ENCODE peak calls at places on chromosomes 5 and 9, in eight cellular contexts. Y is MCF 10A; Z is left colon; V is activated gamma-delta T cell treated with Interleukin-2 at 50 U/mL for 16 hours; U is activated CD4-positive, CD25-positive, alpha-beta regulatory T cell; C is HT1080; A is WTC11; K is T1000. I is an unnamed sample.

GRCh38 chr5:158780656-158781237 is 319.0 kb downstream of the EBF1 start:
- DNase-seq in A (no peak), K (no peak), V (no peak), U (no peak), Y (no peak), Z (no peak), C (no peak), I (no peak)

GRCh38 chr5:131263648-131264452 is at the start of gene CDC42SE2:
- DNase-seq in V (peak; percentile 82), U (peak; percentile 83), A (peak; percentile 87), Y (peak; percentile 93), C (peak; percentile 76), K (peak; percentile 78), Z (peak; percentile 88), I (peak; percentile 68)

GRCh38 chr9:87214991-87215390 is 267.7 kb upstream of the GAS1 start:
- DNase-seq in V (no peak), Z (no peak), K (no peak), Y (no peak), A (no peak), U (no peak), C (no peak), I (no peak)

GRCh38 chr9:127174386-127175318 is 52.2 kb upstream of the ANGPTL2 start:
- DNase-seq in Y (no peak), C (no peak), U (no peak), Z (no peak), A (no peak), V (no peak), K (no peak), I (no peak)

GRCh38 chr5:54062958-54063357 is 247.4 kb downstream of the ARL15 start:
- DNase-seq in K (no peak), V (no peak), U (no peak), Y (no peak), A (no peak), Z (no peak), C (peak; percentile 63), I (peak; percentile 78)

GRCh38 chr5:33939863-33940262 is 3.7 kb downstream of the RXFP3 start:
- DNase-seq in U (no peak), C (peak; percentile 42), Z (no peak), A (no peak), V (no peak), K (no peak), Y (peak; percentile 36), I (no peak)

GRCh38 chr9:104088416-104088815 is 5.7 kb upstream of the SMC2 start:
- DNase-seq in Z (no peak), U (no peak), C (no peak), A (no peak), V (no peak), K (no peak), Y (no peak), I (no peak)

GRCh38 chr5:61525573-61526142 is 193.6 kb downstream of the ZSWIM6 start:
- DNase-seq in Y (no peak), Z (no peak), A (no peak), K (no peak), C (no peak), V (no peak), U (no peak), I (peak; percentile 22)